ENCODE peak calls at places on chromosomes 2 and 18, in eight cellular contexts. One of them, this sample, is unnamed.

GRCh38 chr18:53771664-53772063 is 452.8 kb downstream of the MBD2 start:
- DNase-seq in spleen: no peak
- DNase-seq in psoas muscle: no peak
- DNase-seq in AG04449: no peak
- DNase-seq in CD8-positive, alpha-beta T cell: no peak
- DNase-seq in mucosa of descending colon: no peak
- DNase-seq in epithelial cell of esophagus: no peak
- DNase-seq in endothelial cell: no peak
- DNase-seq in this sample: no peak

GRCh38 chr2:187567126-187567525 is 12.9 kb upstream of the TFPI start:
- DNase-seq in epithelial cell of esophagus: peak
- DNase-seq in endothelial cell: no peak
- DNase-seq in AG04449: peak
- DNase-seq in CD8-positive, alpha-beta T cell: no peak
- DNase-seq in spleen: no peak
- DNase-seq in psoas muscle: no peak
- DNase-seq in mucosa of descending colon: no peak
- DNase-seq in this sample: no peak

GRCh38 chr2:188245230-188245629 is 46.4 kb upstream of the GULP1 start:
- DNase-seq in mucosa of descending colon: no peak
- DNase-seq in CD8-positive, alpha-beta T cell: no peak
- DNase-seq in spleen: no peak
- DNase-seq in endothelial cell: no peak
- DNase-seq in AG04449: no peak
- DNase-seq in epithelial cell of esophagus: peak
- DNase-seq in psoas muscle: no peak
- DNase-seq in this sample: no peak

GRCh38 chr2:38376346-38376682 is 759 bp downstream of the ATL2 start:
- DNase-seq in epithelial cell of esophagus: peak
- DNase-seq in AG04449: no peak
- DNase-seq in mucosa of descending colon: peak
- DNase-seq in endothelial cell: no peak
- DNase-seq in psoas muscle: no peak
- DNase-seq in CD8-positive, alpha-beta T cell: no peak
- DNase-seq in spleen: no peak
- DNase-seq in this sample: no peak

GRCh38 chr2:54859416-54859815 is 136.0 kb downstream of the EML6 start:
- DNase-seq in AG04449: no peak
- DNase-seq in spleen: no peak
- DNase-seq in epithelial cell of esophagus: no peak
- DNase-seq in psoas muscle: no peak
- DNase-seq in mucosa of descending colon: no peak
- DNase-seq in endothelial cell: no peak
- DNase-seq in CD8-positive, alpha-beta T cell: no peak
- DNase-seq in this sample: no peak

GRCh38 chr18:6593142-6593889 is 136.2 kb upstream of the ARHGAP28 start:
- DNase-seq in spleen: no peak
- DNase-seq in psoas muscle: no peak
- DNase-seq in AG04449: no peak
- DNase-seq in mucosa of descending colon: no peak
- DNase-seq in epithelial cell of esophagus: no peak
- DNase-seq in endothelial cell: no peak
- DNase-seq in CD8-positive, alpha-beta T cell: no peak
- DNase-seq in this sample: no peak

GRCh38 chr2:181810823-181811695 is 80.5 kb upstream of the ITPRID2 start:
- DNase-seq in spleen: no peak
- DNase-seq in endothelial cell: no peak
- DNase-seq in psoas muscle: no peak
- DNase-seq in mucosa of descending colon: peak
- DNase-seq in epithelial cell of esophagus: peak
- DNase-seq in CD8-positive, alpha-beta T cell: no peak
- DNase-seq in AG04449: no peak
- DNase-seq in this sample: peak

GRCh38 chr2:241680827-241681599 is 5.6 kb downstream of the DTYMK start:
- DNase-seq in spleen: no peak
- DNase-seq in endothelial cell: no peak
- DNase-seq in AG04449: peak
- DNase-seq in epithelial cell of esophagus: peak
- DNase-seq in psoas muscle: peak
- DNase-seq in CD8-positive, alpha-beta T cell: no peak
- DNase-seq in mucosa of descending colon: no peak
- DNase-seq in this sample: peak

GRCh38 chr2:41917587-41917986 is 130.2 kb upstream of the PKDCC start:
- DNase-seq in endothelial cell: no peak
- DNase-seq in epithelial cell of esophagus: no peak
- DNase-seq in spleen: no peak
- DNase-seq in AG04449: no peak
- DNase-seq in psoas muscle: no peak
- DNase-seq in mucosa of descending colon: no peak
- DNase-seq in CD8-positive, alpha-beta T cell: no peak
- DNase-seq in this sample: no peak

GRCh38 chr2:196238836-196239380 is 67.5 kb upstream of the STK17B start:
- DNase-seq in CD8-positive, alpha-beta T cell: no peak
- DNase-seq in epithelial cell of esophagus: no peak
- DNase-seq in AG04449: no peak
- DNase-seq in spleen: no peak
- DNase-seq in endothelial cell: no peak
- DNase-seq in mucosa of descending colon: no peak
- DNase-seq in psoas muscle: no peak
- DNase-seq in this sample: no peak

GRCh38 chr2:205510345-205510744 is 172.0 kb upstream of the NRP2 start:
- DNase-seq in spleen: no peak
- DNase-seq in mucosa of descending colon: no peak
- DNase-seq in AG04449: no peak
- DNase-seq in CD8-positive, alpha-beta T cell: no peak
- DNase-seq in psoas muscle: no peak
- DNase-seq in endothelial cell: no peak
- DNase-seq in epithelial cell of esophagus: no peak
- DNase-seq in this sample: no peak

GRCh38 chr2:68921646-68922045 is 31.0 kb downstream of the GKN2 start:
- DNase-seq in CD8-positive, alpha-beta T cell: no peak
- DNase-seq in AG04449: no peak
- DNase-seq in endothelial cell: no peak
- DNase-seq in mucosa of descending colon: no peak
- DNase-seq in epithelial cell of esophagus: peak
- DNase-seq in spleen: no peak
- DNase-seq in psoas muscle: no peak
- DNase-seq in this sample: no peak

GRCh38 chr2:150465703-150466569 is 21.5 kb downstream of the RND3 start:
- DNase-seq in mucosa of descending colon: no peak
- DNase-seq in epithelial cell of esophagus: peak
- DNase-seq in psoas muscle: no peak
- DNase-seq in CD8-positive, alpha-beta T cell: no peak
- DNase-seq in AG04449: no peak
- DNase-seq in spleen: no peak
- DNase-seq in endothelial cell: no peak
- DNase-seq in this sample: no peak

GRCh38 chr2:132446460-132446859 is 29.9 kb downstream of the GPR39 start:
- DNase-seq in psoas muscle: no peak
- DNase-seq in spleen: no peak
- DNase-seq in endothelial cell: no peak
- DNase-seq in AG04449: no peak
- DNase-seq in epithelial cell of esophagus: no peak
- DNase-seq in CD8-positive, alpha-beta T cell: no peak
- DNase-seq in mucosa of descending colon: no peak
- DNase-seq in this sample: no peak

GRCh38 chr2:111135910-111136297 is 15.2 kb downstream of the BCL2L11 start:
- DNase-seq in AG04449: no peak
- DNase-seq in psoas muscle: peak
- DNase-seq in spleen: no peak
- DNase-seq in endothelial cell: no peak
- DNase-seq in epithelial cell of esophagus: no peak
- DNase-seq in CD8-positive, alpha-beta T cell: no peak
- DNase-seq in mucosa of descending colon: no peak
- DNase-seq in this sample: no peak

GRCh38 chr2:38163579-38163978 is 87.6 kb upstream of the CYP1B1 start:
- DNase-seq in psoas muscle: no peak
- DNase-seq in AG04449: no peak
- DNase-seq in mucosa of descending colon: no peak
- DNase-seq in spleen: no peak
- DNase-seq in endothelial cell: no peak
- DNase-seq in CD8-positive, alpha-beta T cell: no peak
- DNase-seq in epithelial cell of esophagus: no peak
- DNase-seq in this sample: no peak

GRCh38 chr2:180158961-180159360 is 151.9 kb upstream of the CWC22 start:
- DNase-seq in mucosa of descending colon: no peak
- DNase-seq in AG04449: no peak
- DNase-seq in CD8-positive, alpha-beta T cell: no peak
- DNase-seq in spleen: no peak
- DNase-seq in epithelial cell of esophagus: no peak
- DNase-seq in psoas muscle: no peak
- DNase-seq in endothelial cell: no peak
- DNase-seq in this sample: no peak
- TF ChIP-seq CTCF in mucosa of descending colon: no peak
- TF ChIP-seq CTCF in AG04449: no peak
- TF ChIP-seq CTCF in CD8-positive, alpha-beta T cell: no peak
- TF ChIP-seq CTCF in spleen: no peak
- TF ChIP-seq CTCF in epithelial cell of esophagus: no peak
- TF ChIP-seq CTCF in psoas muscle: no peak
- TF ChIP-seq CTCF in endothelial cell: no peak
- TF ChIP-seq CTCF in this sample: no peak

GRCh38 chr2:169189123-169189522 is 119.8 kb downstream of the DHRS9 start:
- DNase-seq in epithelial cell of esophagus: no peak
- DNase-seq in psoas muscle: no peak
- DNase-seq in CD8-positive, alpha-beta T cell: no peak
- DNase-seq in endothelial cell: no peak
- DNase-seq in AG04449: no peak
- DNase-seq in mucosa of descending colon: no peak
- DNase-seq in spleen: no peak
- DNase-seq in this sample: no peak

GRCh38 chr2:169193624-169194023 is 124.3 kb downstream of the DHRS9 start:
- DNase-seq in endothelial cell: no peak
- DNase-seq in spleen: no peak
- DNase-seq in psoas muscle: no peak
- DNase-seq in AG04449: no peak
- DNase-seq in mucosa of descending colon: no peak
- DNase-seq in CD8-positive, alpha-beta T cell: no peak
- DNase-seq in epithelial cell of esophagus: no peak
- DNase-seq in this sample: no peak

GRCh38 chr2:169185711-169186110 is 116.3 kb downstream of the DHRS9 start:
- DNase-seq in epithelial cell of esophagus: no peak
- DNase-seq in AG04449: no peak
- DNase-seq in spleen: no peak
- DNase-seq in CD8-positive, alpha-beta T cell: no peak
- DNase-seq in endothelial cell: no peak
- DNase-seq in mucosa of descending colon: no peak
- DNase-seq in psoas muscle: no peak
- DNase-seq in this sample: no peak

GRCh38 chr2:169190197-169190775 is 120.9 kb downstream of the DHRS9 start:
- DNase-seq in endothelial cell: no peak
- DNase-seq in mucosa of descending colon: no peak
- DNase-seq in CD8-positive, alpha-beta T cell: no peak
- DNase-seq in AG04449: no peak
- DNase-seq in spleen: no peak
- DNase-seq in psoas muscle: no peak
- DNase-seq in epithelial cell of esophagus: peak
- DNase-seq in this sample: no peak
- TF ChIP-seq CTCF in endothelial cell: no peak
- TF ChIP-seq CTCF in mucosa of descending colon: no peak
- TF ChIP-seq CTCF in CD8-positive, alpha-beta T cell: no peak
- TF ChIP-seq CTCF in AG04449: no peak
- TF ChIP-seq CTCF in spleen: no peak
- TF ChIP-seq CTCF in psoas muscle: no peak
- TF ChIP-seq CTCF in epithelial cell of esophagus: no peak
- TF ChIP-seq CTCF in this sample: no peak

GRCh38 chr2:165847001-165847400 is 53.0 kb upstream of the GALNT3 start:
- DNase-seq in endothelial cell: no peak
- DNase-seq in CD8-positive, alpha-beta T cell: no peak
- DNase-seq in mucosa of descending colon: no peak
- DNase-seq in epithelial cell of esophagus: no peak
- DNase-seq in AG04449: no peak
- DNase-seq in spleen: no peak
- DNase-seq in psoas muscle: no peak
- DNase-seq in this sample: no peak
- TF ChIP-seq CTCF in endothelial cell: no peak
- TF ChIP-seq CTCF in CD8-positive, alpha-beta T cell: no peak
- TF ChIP-seq CTCF in mucosa of descending colon: no peak
- TF ChIP-seq CTCF in epithelial cell of esophagus: no peak
- TF ChIP-seq CTCF in AG04449: no peak
- TF ChIP-seq CTCF in spleen: no peak
- TF ChIP-seq CTCF in psoas muscle: no peak
- TF ChIP-seq CTCF in this sample: no peak

GRCh38 chr2:138023298-138023697 is 59.0 kb downstream of the HNMT start:
- DNase-seq in psoas muscle: no peak
- DNase-seq in AG04449: no peak
- DNase-seq in CD8-positive, alpha-beta T cell: no peak
- DNase-seq in endothelial cell: no peak
- DNase-seq in epithelial cell of esophagus: no peak
- DNase-seq in mucosa of descending colon: no peak
- DNase-seq in spleen: no peak
- DNase-seq in this sample: no peak

GRCh38 chr2:138021154-138021553 is 56.9 kb downstream of the HNMT start:
- DNase-seq in psoas muscle: no peak
- DNase-seq in CD8-positive, alpha-beta T cell: no peak
- DNase-seq in mucosa of descending colon: no peak
- DNase-seq in epithelial cell of esophagus: no peak
- DNase-seq in AG04449: no peak
- DNase-seq in endothelial cell: no peak
- DNase-seq in spleen: no peak
- DNase-seq in this sample: no peak

GRCh38 chr2:138019289-138019688 is 55.0 kb downstream of the HNMT start:
- DNase-seq in AG04449: no peak
- DNase-seq in epithelial cell of esophagus: no peak
- DNase-seq in spleen: no peak
- DNase-seq in endothelial cell: no peak
- DNase-seq in psoas muscle: no peak
- DNase-seq in CD8-positive, alpha-beta T cell: no peak
- DNase-seq in mucosa of descending colon: no peak
- DNase-seq in this sample: no peak

GRCh38 chr2:138017824-138018223 is 53.6 kb downstream of the HNMT start:
- DNase-seq in AG04449: no peak
- DNase-seq in CD8-positive, alpha-beta T cell: no peak
- DNase-seq in mucosa of descending colon: no peak
- DNase-seq in epithelial cell of esophagus: no peak
- DNase-seq in psoas muscle: no peak
- DNase-seq in spleen: no peak
- DNase-seq in endothelial cell: no peak
- DNase-seq in this sample: no peak

GRCh38 chr2:138020432-138020831 is 56.2 kb downstream of the HNMT start:
- DNase-seq in epithelial cell of esophagus: no peak
- DNase-seq in mucosa of descending colon: no peak
- DNase-seq in psoas muscle: no peak
- DNase-seq in AG04449: no peak
- DNase-seq in CD8-positive, alpha-beta T cell: no peak
- DNase-seq in endothelial cell: no peak
- DNase-seq in spleen: no peak
- DNase-seq in this sample: no peak
- TF ChIP-seq CTCF in epithelial cell of esophagus: no peak
- TF ChIP-seq CTCF in mucosa of descending colon: no peak
- TF ChIP-seq CTCF in psoas muscle: no peak
- TF ChIP-seq CTCF in AG04449: no peak
- TF ChIP-seq CTCF in CD8-positive, alpha-beta T cell: no peak
- TF ChIP-seq CTCF in endothelial cell: no peak
- TF ChIP-seq CTCF in spleen: no peak
- TF ChIP-seq CTCF in this sample: no peak